ENCODE peak calls at places on chromosomes 3 and 15, in ten cellular contexts. N, F, C, J, K, B, D, H, L and R are unnamed samples.

GRCh38 chr15:92451225-92451825 is 57.6 kb downstream of the ST8SIA2 start:
- DNase-seq in N (no peak), D (no peak), B (no peak), K (peak), L (peak), F (peak), J (no peak), H (no peak), C (no peak), R (peak)

GRCh38 chr3:85304360-85304964 is 345.7 kb downstream of the CADM2 start:
- DNase-seq in B (no peak), H (no peak), N (no peak), L (peak), C (peak), F (peak), K (no peak), D (no peak), J (no peak), R (no peak)

GRCh38 chr15:79595271-79595670 is 163.1 kb downstream of the MINAR1 start:
- DNase-seq in D (no peak), C (no peak), H (no peak), J (no peak), N (no peak), F (no peak), L (no peak), K (no peak), B (no peak), R (no peak)

GRCh38 chr15:42344763-42345162 is 14.5 kb upstream of the CAPN3 start:
- DNase-seq in C (peak), K (no peak), H (no peak), F (peak), J (no peak), D (no peak), L (peak), N (no peak), B (no peak), R (no peak)

GRCh38 chr3:47225310-47225906 is 57.2 kb downstream of the KIF9 start:
- DNase-seq in D (no peak), F (peak), N (no peak), L (no peak), K (peak), H (peak), C (peak), J (no peak), B (no peak), R (no peak)

GRCh38 chr15:64460206-64460736 is at the start of gene ZNF609:
- DNase-seq in K (peak), C (peak), J (peak), L (peak), H (peak), F (peak), N (peak), D (peak), B (peak), R (peak)

GRCh38 chr3:115581347-115582135 is 41.8 kb upstream of the GAP43 start:
- DNase-seq in B (peak), N (no peak), L (peak), D (no peak), J (no peak), F (peak), H (no peak), K (no peak), C (peak), R (no peak)

GRCh38 chr15:65055201-65055870 is 10.1 kb downstream of the SLC51B start:
- DNase-seq in B (no peak), L (no peak), D (no peak), K (no peak), H (no peak), F (no peak), J (peak), N (no peak), C (no peak), R (no peak)

GRCh38 chr15:58146734-58147133 is 8.6 kb downstream of the AQP9 start:
- DNase-seq in H (no peak), J (no peak), L (peak), F (peak), C (peak), N (no peak), B (no peak), D (no peak), K (no peak), R (no peak)

GRCh38 chr3:178517665-178518366 is 18.4 kb upstream of the KCNMB2 start:
- DNase-seq in B (no peak), F (no peak), J (no peak), H (no peak), C (no peak), D (no peak), N (no peak), K (no peak), L (no peak), R (no peak)

GRCh38 chr3:71733319-71733718 is 8.1 kb upstream of the EIF4E3 start:
- DNase-seq in J (no peak), F (no peak), N (no peak), H (no peak), B (no peak), C (no peak), K (no peak), D (no peak), L (no peak), R (no peak)

GRCh38 chr15:36109943-36110658 is 469.3 kb upstream of the CDIN1 start:
- DNase-seq in F (peak), K (no peak), D (no peak), J (no peak), H (no peak), B (no peak), L (peak), C (peak), N (no peak), R (no peak)

GRCh38 chr15:58486062-58486461 is 54.3 kb downstream of the LIPC start:
- DNase-seq in B (no peak), F (no peak), D (no peak), H (no peak), K (no peak), N (no peak), J (no peak), L (no peak), C (no peak), R (no peak)

GRCh38 chr3:187291001-187291511 is 481 bp downstream of the MASP1 start:
- DNase-seq in L (no peak), B (peak), D (no peak), F (peak), J (no peak), N (no peak), H (no peak), C (peak), K (peak), R (no peak)

GRCh38 chr15:80404057-80404718 is at the start of gene ARNT2:
- DNase-seq in N (no peak), L (no peak), C (no peak), J (peak), B (peak), F (peak), D (peak), H (peak), K (no peak), R (no peak)

GRCh38 chr3:150755902-150756301 is 7.1 kb downstream of the SIAH2 start:
- DNase-seq in B (no peak), K (no peak), N (no peak), H (no peak), L (no peak), J (no peak), D (no peak), F (peak), C (no peak), R (no peak)

GRCh38 chr15:99507732-99508571 is 57.8 kb upstream of the MEF2A start:
- DNase-seq in F (peak), H (peak), D (no peak), L (peak), C (peak), J (no peak), B (peak), K (no peak), N (no peak), R (no peak)

GRCh38 chr15:29405564-29405963 is 135.9 kb upstream of the NSMCE3 start:
- DNase-seq in C (no peak), L (no peak), F (no peak), B (no peak), J (no peak), H (no peak), K (no peak), D (no peak), N (no peak), R (no peak)

GRCh38 chr3:42505203-42505848 is 2.9 kb downstream of the VIPR1 start:
- DNase-seq in N (peak), J (no peak), C (no peak), B (no peak), F (no peak), K (no peak), H (no peak), L (no peak), D (no peak), R (peak)

GRCh38 chr15:78303729-78304486 is 4.5 kb upstream of the SKIC8 start:
- DNase-seq in K (no peak), F (no peak), J (no peak), L (no peak), B (no peak), D (no peak), H (no peak), C (no peak), N (no peak), R (no peak)

GRCh38 chr15:62739507-62739906 is 303.0 kb upstream of the TPM1 start:
- DNase-seq in J (no peak), L (no peak), K (no peak), H (no peak), F (peak), B (no peak), D (no peak), N (no peak), C (peak), R (no peak)

GRCh38 chr3:113255854-113256615 is 44.7 kb downstream of the BOC start:
- DNase-seq in D (no peak), C (no peak), F (no peak), K (no peak), L (no peak), B (no peak), H (no peak), J (no peak), N (no peak), R (no peak)

GRCh38 chr15:49855917-49856637 is 235.2 kb downstream of the DTWD1 start:
- DNase-seq in N (no peak), B (no peak), L (peak), C (peak), H (no peak), D (no peak), K (peak), J (no peak), F (peak), R (no peak)

GRCh38 chr3:1830851-1831250 is 267.8 kb upstream of the CNTN4 start:
- DNase-seq in K (no peak), B (no peak), H (no peak), N (no peak), D (no peak), F (no peak), C (no peak), J (no peak), L (no peak), R (no peak)

GRCh38 chr3:163364717-163365116 is 1713.6 kb downstream of the SI start:
- DNase-seq in N (no peak), C (no peak), J (no peak), K (no peak), D (no peak), F (no peak), B (no peak), H (no peak), L (no peak), R (no peak)

GRCh38 chr3:105862217-105862616 is 6.6 kb downstream of the CBLB start:
- DNase-seq in C (no peak), H (peak), K (no peak), D (no peak), L (no peak), F (no peak), B (no peak), N (no peak), J (no peak), R (no peak)

GRCh38 chr3:127183931-127184869 is 8.7 kb upstream of the PRR23E start:
- DNase-seq in H (no peak), B (no peak), F (no peak), K (no peak), C (no peak), N (no peak), D (no peak), L (no peak), J (no peak), R (no peak)

GRCh38 chr3:120983321-120983665 is 75.3 kb downstream of the STXBP5L start:
- DNase-seq in C (no peak), K (no peak), F (no peak), B (no peak), D (no peak), H (no peak), L (no peak), J (no peak), N (no peak), R (no peak)

GRCh38 chr3:7821858-7822257 is 679.8 kb upstream of the LMCD1 start:
- DNase-seq in K (no peak), J (no peak), L (no peak), B (no peak), D (no peak), C (no peak), F (no peak), H (no peak), N (no peak), R (no peak)

GRCh38 chr15:60695713-60696522 is 217.0 kb upstream of the ICE2 start:
- DNase-seq in K (no peak), L (no peak), D (no peak), F (no peak), J (no peak), C (peak), B (no peak), N (no peak), H (peak), R (no peak)

GRCh38 chr3:49410102-49410843 is 1.5 kb downstream of the RHOA start:
- DNase-seq in C (no peak), J (no peak), B (no peak), N (no peak), H (no peak), F (no peak), L (no peak), K (no peak), D (no peak), R (no peak)

DNA sequence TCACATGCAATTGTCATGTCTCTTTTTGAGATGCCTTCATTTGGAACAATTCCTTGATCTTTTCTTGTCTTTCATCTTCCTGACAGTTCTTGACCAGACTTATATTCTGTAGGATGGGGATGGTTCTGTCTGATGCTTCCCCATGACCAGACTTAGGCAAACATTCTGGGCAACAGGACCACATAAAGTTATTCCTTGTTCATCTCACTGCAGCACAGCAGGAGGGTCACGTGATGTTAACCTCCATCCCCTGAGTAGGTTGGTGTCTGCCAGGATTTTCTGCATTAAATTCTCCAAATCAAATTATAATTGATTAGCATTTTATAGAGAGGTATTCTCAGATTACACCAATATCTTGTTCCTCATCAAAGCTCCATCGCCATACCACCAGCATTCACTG is 7.8 kb downstream of the DLEC1 start:
- DNase-seq in N (no peak), K (no peak), F (no peak), C (no peak), B (no peak), L (no peak), J (no peak), D (no peak), H (no peak), R (no peak)
- TF ChIP-seq CTCF in N (no peak), K (no peak), F (no peak), C (no peak), B (no peak), L (no peak), J (no peak), D (no peak), H (no peak), R (no peak)

GRCh38 chr3:62371735-62372591 is 1.4 kb downstream of the FEZF2 start:
- DNase-seq in L (no peak), N (no peak), J (no peak), B (peak), C (no peak), D (no peak), K (no peak), F (peak), H (peak), R (no peak)
- TF ChIP-seq CTCF in L (no peak), N (no peak), J (no peak), B (no peak), C (no peak), D (no peak), K (no peak), F (no peak), H (no peak), R (no peak)

DNA sequence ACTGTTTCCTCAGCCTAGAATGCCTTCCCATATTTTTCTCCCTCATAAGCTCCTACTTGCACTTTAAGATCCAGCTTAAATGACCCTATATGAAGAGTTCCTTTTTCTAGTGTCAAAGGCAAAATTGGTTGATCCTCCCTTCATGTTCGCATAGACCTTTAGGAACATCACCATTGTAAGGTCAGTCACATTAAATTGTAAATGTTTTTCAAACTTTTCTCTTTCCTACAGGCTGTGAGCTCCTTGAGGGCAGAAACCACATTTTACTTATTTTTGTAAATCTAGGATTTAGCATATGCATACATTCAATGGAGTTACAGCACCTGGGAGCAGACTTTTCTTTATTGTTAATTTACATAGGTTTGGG is 813 bp downstream of the SMCO1 start:
- DNase-seq in J (no peak), N (no peak), F (no peak), K (no peak), C (no peak), L (no peak), D (no peak), B (no peak), H (no peak), R (no peak)
- TF ChIP-seq CTCF in J (no peak), N (no peak), F (no peak), K (no peak), C (no peak), L (no peak), D (no peak), B (no peak), H (no peak), R (no peak)

GRCh38 chr3:14925729-14926591 is 21.4 kb upstream of the NR2C2 start:
- DNase-seq in B (no peak), H (peak), F (peak), L (peak), J (no peak), N (peak), K (peak), D (peak), C (peak), R (no peak)
- TF ChIP-seq CTCF in B (peak), H (peak), F (peak), L (peak), J (peak), N (peak), K (peak), D (peak), C (peak), R (peak)